ENCODE peak calls at places on chromosomes 4 and X, in five cellular contexts. One of them, this sample, is unnamed.

GRCh38 chr4:133320576-133321170 is 171.6 kb downstream of the PCDH10 start:
- DNase-seq in left lung: no peak
- DNase-seq in caudate nucleus: no peak
- DNase-seq in mesenchymal stem cell: peak; percentile 50
- DNase-seq in pancreas: no peak
- DNase-seq in this sample: no peak

GRCh38 chrX:139758250-139758649 is 50.3 kb upstream of the MCF2 start:
- DNase-seq in left lung: no peak
- DNase-seq in caudate nucleus: no peak
- DNase-seq in mesenchymal stem cell: no peak
- DNase-seq in pancreas: no peak
- DNase-seq in this sample: no peak

GRCh38 chr4:40845136-40845910 is 95.6 kb downstream of the NSUN7 start:
- DNase-seq in left lung: no peak
- DNase-seq in caudate nucleus: peak; percentile 18
- DNase-seq in mesenchymal stem cell: no peak
- DNase-seq in pancreas: no peak
- DNase-seq in this sample: no peak

GRCh38 chr4:7403001-7403400 is 31.7 kb downstream of the PSAPL1 start:
- DNase-seq in left lung: no peak
- DNase-seq in caudate nucleus: no peak
- DNase-seq in mesenchymal stem cell: no peak
- DNase-seq in pancreas: no peak
- DNase-seq in this sample: peak; percentile 24

GRCh38 chr4:155953151-155954117 is at the start of gene CTSO:
- DNase-seq in left lung: peak; percentile 92
- DNase-seq in caudate nucleus: peak; percentile 61
- DNase-seq in mesenchymal stem cell: peak; percentile 87
- DNase-seq in pancreas: peak; percentile 73
- DNase-seq in this sample: no peak

GRCh38 chrX:67587946-67588624 is 44.3 kb downstream of the AR start:
- DNase-seq in left lung: no peak
- DNase-seq in caudate nucleus: no peak
- DNase-seq in mesenchymal stem cell: no peak
- DNase-seq in pancreas: no peak
- DNase-seq in this sample: no peak

GRCh38 chrX:71626576-71626975 is 8.3 kb upstream of the CXCR3 start:
- DNase-seq in left lung: no peak
- DNase-seq in caudate nucleus: no peak
- DNase-seq in mesenchymal stem cell: no peak
- DNase-seq in pancreas: no peak
- DNase-seq in this sample: no peak

GRCh38 chr4:12672320-12672719 is 811.8 kb downstream of the RAB28 start:
- DNase-seq in left lung: no peak
- DNase-seq in caudate nucleus: no peak
- DNase-seq in mesenchymal stem cell: no peak
- DNase-seq in pancreas: no peak
- DNase-seq in this sample: no peak

GRCh38 chr4:118354913-118355312 is 2.1 kb upstream of the PRSS12 start:
- DNase-seq in left lung: no peak
- DNase-seq in caudate nucleus: no peak
- DNase-seq in mesenchymal stem cell: no peak
- DNase-seq in pancreas: no peak
- DNase-seq in this sample: no peak

GRCh38 chr4:113499696-113500095 is 261.8 kb downstream of the CAMK2D start:
- DNase-seq in left lung: no peak
- DNase-seq in caudate nucleus: no peak
- DNase-seq in mesenchymal stem cell: peak; percentile 73
- DNase-seq in pancreas: no peak
- DNase-seq in this sample: no peak

GRCh38 chr4:138953962-138954371 is 61.6 kb upstream of the NOCT start:
- DNase-seq in left lung: no peak
- DNase-seq in caudate nucleus: no peak
- DNase-seq in mesenchymal stem cell: peak; percentile 80
- DNase-seq in pancreas: no peak
- DNase-seq in this sample: no peak
- H3K27ac ChIP-seq in left lung: peak overlapping the region; percentile 28
- H3K27ac ChIP-seq in caudate nucleus: no peak overlapping the region
- H3K27ac ChIP-seq in mesenchymal stem cell: peak overlapping the region; percentile 17
- H3K27ac ChIP-seq in pancreas: peak overlapping the region; percentile 28
- H3K27ac ChIP-seq in this sample: no peak overlapping the region

GRCh38 chrX:65673857-65674350 is 6.5 kb downstream of the MSN start:
- DNase-seq in left lung: no peak
- DNase-seq in caudate nucleus: no peak
- DNase-seq in mesenchymal stem cell: no peak
- DNase-seq in pancreas: no peak
- DNase-seq in this sample: no peak
- H3K27ac ChIP-seq in left lung: peak overlapping the region; percentile 93
- H3K27ac ChIP-seq in caudate nucleus: peak overlapping the region; percentile 36
- H3K27ac ChIP-seq in mesenchymal stem cell: no peak overlapping the region
- H3K27ac ChIP-seq in pancreas: no peak overlapping the region
- H3K27ac ChIP-seq in this sample: peak overlapping the region; percentile 96

GRCh38 chr4:102519925-102520324 is 18.8 kb downstream of the NFKB1 start:
- DNase-seq in left lung: no peak
- DNase-seq in caudate nucleus: no peak
- DNase-seq in mesenchymal stem cell: no peak
- DNase-seq in pancreas: no peak
- DNase-seq in this sample: no peak

GRCh38 chr4:102514298-102514964 is 13.3 kb downstream of the NFKB1 start:
- DNase-seq in left lung: no peak
- DNase-seq in caudate nucleus: no peak
- DNase-seq in mesenchymal stem cell: no peak
- DNase-seq in pancreas: no peak
- DNase-seq in this sample: no peak

GRCh38 chr4:102518703-102519131 is 17.6 kb downstream of the NFKB1 start:
- DNase-seq in left lung: no peak
- DNase-seq in caudate nucleus: no peak
- DNase-seq in mesenchymal stem cell: no peak
- DNase-seq in pancreas: no peak
- DNase-seq in this sample: no peak

GRCh38 chr4:102521570-102522553 is 20.7 kb downstream of the NFKB1 start:
- DNase-seq in left lung: no peak
- DNase-seq in caudate nucleus: no peak
- DNase-seq in mesenchymal stem cell: no peak
- DNase-seq in pancreas: no peak
- DNase-seq in this sample: no peak

GRCh38 chr4:102517753-102518152 is 16.6 kb downstream of the NFKB1 start:
- DNase-seq in left lung: no peak
- DNase-seq in caudate nucleus: no peak
- DNase-seq in mesenchymal stem cell: no peak
- DNase-seq in pancreas: no peak
- DNase-seq in this sample: no peak
- H3K27ac ChIP-seq in left lung: no peak overlapping the region
- H3K27ac ChIP-seq in caudate nucleus: no peak overlapping the region
- H3K27ac ChIP-seq in mesenchymal stem cell: no peak overlapping the region
- H3K27ac ChIP-seq in pancreas: no peak overlapping the region
- H3K27ac ChIP-seq in this sample: no peak overlapping the region

GRCh38 chr4:184514121-184514988 is 40.0 kb upstream of the IRF2 start:
- DNase-seq in left lung: peak; percentile 88
- DNase-seq in caudate nucleus: peak; percentile 19
- DNase-seq in mesenchymal stem cell: peak; percentile 85
- DNase-seq in pancreas: no peak
- DNase-seq in this sample: no peak
- H3K27ac ChIP-seq in left lung: peak overlapping the region; percentile 79
- H3K27ac ChIP-seq in caudate nucleus: peak overlapping the region; percentile 84
- H3K27ac ChIP-seq in mesenchymal stem cell: peak overlapping the region; percentile 28
- H3K27ac ChIP-seq in pancreas: no peak overlapping the region
- H3K27ac ChIP-seq in this sample: no peak overlapping the region

GRCh38 chr4:90198086-90198847 is 71.1 kb downstream of the CCSER1 start:
- DNase-seq in left lung: no peak
- DNase-seq in caudate nucleus: no peak
- DNase-seq in mesenchymal stem cell: no peak
- DNase-seq in pancreas: no peak
- DNase-seq in this sample: no peak
- H3K27ac ChIP-seq in left lung: no peak overlapping the region
- H3K27ac ChIP-seq in caudate nucleus: no peak overlapping the region
- H3K27ac ChIP-seq in mesenchymal stem cell: no peak overlapping the region
- H3K27ac ChIP-seq in pancreas: no peak overlapping the region
- H3K27ac ChIP-seq in this sample: no peak overlapping the region

DNA sequence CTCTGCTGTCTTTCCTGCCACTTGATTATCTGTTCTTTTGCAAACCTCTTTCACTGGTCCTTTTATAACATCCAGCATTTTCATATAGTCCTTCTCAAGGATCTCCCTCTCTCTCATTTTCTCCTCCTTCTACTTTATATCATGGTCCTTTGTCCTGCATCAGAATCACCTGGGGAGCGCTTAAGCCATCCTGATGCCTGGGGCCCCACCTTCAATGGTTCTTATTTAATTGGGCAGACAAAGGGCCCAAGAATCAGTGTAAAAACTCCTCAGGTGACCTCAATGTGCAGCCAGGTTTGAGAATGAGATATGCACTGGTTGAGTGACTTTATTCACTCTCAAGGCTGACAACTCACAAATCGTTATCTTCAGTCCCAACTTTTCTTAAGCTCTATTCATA is 283.9 kb downstream of the UNC5C start:
- DNase-seq in left lung: no peak
- DNase-seq in caudate nucleus: no peak
- DNase-seq in mesenchymal stem cell: no peak
- DNase-seq in pancreas: no peak
- DNase-seq in this sample: no peak
- H3K27ac ChIP-seq in left lung: no peak overlapping the region
- H3K27ac ChIP-seq in caudate nucleus: peak overlapping the region; percentile 76
- H3K27ac ChIP-seq in mesenchymal stem cell: no peak overlapping the region
- H3K27ac ChIP-seq in pancreas: no peak overlapping the region
- H3K27ac ChIP-seq in this sample: no peak overlapping the region

GRCh38 chr4:108622828-108623227 is 2.5 kb downstream of the RPL34 start:
- DNase-seq in left lung: no peak
- DNase-seq in caudate nucleus: no peak
- DNase-seq in mesenchymal stem cell: no peak
- DNase-seq in pancreas: no peak
- DNase-seq in this sample: no peak

GRCh38 chr4:108620933-108621905 is 843 bp downstream of the RPL34 start:
- DNase-seq in left lung: no peak
- DNase-seq in caudate nucleus: no peak
- DNase-seq in mesenchymal stem cell: peak; percentile 24
- DNase-seq in pancreas: no peak
- DNase-seq in this sample: no peak

GRCh38 chr4:108620101-108620932 is at the start of gene RPL34:
- DNase-seq in left lung: peak; percentile 98
- DNase-seq in caudate nucleus: peak; percentile 96
- DNase-seq in mesenchymal stem cell: peak; percentile 99
- DNase-seq in pancreas: peak; percentile 92
- DNase-seq in this sample: peak; percentile 93

GRCh38 chr4:108622022-108622421 is 1.6 kb downstream of the RPL34 start:
- DNase-seq in left lung: no peak
- DNase-seq in caudate nucleus: no peak
- DNase-seq in mesenchymal stem cell: no peak
- DNase-seq in pancreas: no peak
- DNase-seq in this sample: no peak

DNA sequence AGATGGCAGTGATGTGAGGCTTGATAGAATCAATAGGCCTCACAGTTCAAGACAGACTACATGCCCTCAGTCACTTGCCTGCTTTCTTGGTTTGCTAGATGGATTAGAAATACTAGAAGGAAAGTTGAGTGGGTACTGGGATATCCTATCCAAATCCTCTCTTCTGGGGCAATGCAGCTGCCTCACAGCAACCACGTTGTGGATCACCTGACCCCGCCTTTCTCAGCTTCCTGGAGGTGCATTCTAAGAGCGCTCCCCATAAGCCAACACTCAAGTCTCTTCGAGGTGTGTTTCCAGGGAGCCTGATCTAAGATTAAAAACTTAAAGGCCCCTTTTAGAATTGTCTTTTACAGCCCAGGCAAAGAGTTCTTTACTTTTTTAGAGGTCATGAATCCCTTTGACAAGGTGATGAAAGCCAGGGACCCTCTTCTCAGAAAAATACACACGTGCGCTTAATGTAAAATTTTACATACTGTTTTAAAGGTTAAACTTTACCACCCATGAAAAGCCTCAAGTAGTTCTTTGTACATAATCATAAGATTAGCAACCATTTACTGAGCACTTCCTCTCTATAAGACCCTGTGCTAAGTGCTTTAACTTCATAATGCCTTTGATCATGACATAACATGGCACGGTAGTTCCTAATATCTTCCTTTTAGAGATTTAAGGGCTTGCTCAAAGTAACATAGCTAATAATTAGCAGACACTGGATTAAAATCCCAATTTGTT is 840 bp upstream of the RPL34 start:
- DNase-seq in left lung: no peak
- DNase-seq in caudate nucleus: no peak
- DNase-seq in mesenchymal stem cell: no peak
- DNase-seq in pancreas: no peak
- DNase-seq in this sample: no peak
- H3K27ac ChIP-seq in left lung: peak overlapping the region; percentile 82
- H3K27ac ChIP-seq in caudate nucleus: peak overlapping the region; percentile 74
- H3K27ac ChIP-seq in mesenchymal stem cell: no peak overlapping the region
- H3K27ac ChIP-seq in pancreas: peak overlapping the region; percentile 91
- H3K27ac ChIP-seq in this sample: no peak overlapping the region

DNA sequence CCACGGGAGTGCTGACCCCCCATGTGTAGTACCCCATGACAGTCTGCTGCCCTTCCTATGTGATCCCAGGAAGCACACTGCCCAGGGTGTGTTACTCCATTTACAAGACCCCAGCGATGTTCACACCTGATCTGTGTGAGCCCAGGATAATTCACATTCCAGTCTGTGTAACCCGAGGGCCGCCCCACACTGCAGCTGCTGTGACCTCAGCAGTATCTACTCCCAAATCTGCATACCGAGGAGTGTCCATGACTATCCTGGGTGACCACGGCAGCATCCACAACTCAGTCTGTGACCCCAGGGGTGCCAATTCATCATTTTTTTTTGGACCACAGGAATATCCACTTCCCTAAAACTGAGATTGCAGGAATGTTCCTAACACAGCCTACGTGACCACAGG is 7.8 kb upstream of the GLOD5 start:
- DNase-seq in left lung: no peak
- DNase-seq in caudate nucleus: no peak
- DNase-seq in mesenchymal stem cell: no peak
- DNase-seq in pancreas: no peak
- DNase-seq in this sample: no peak
- H3K27ac ChIP-seq in left lung: no peak overlapping the region
- H3K27ac ChIP-seq in caudate nucleus: no peak overlapping the region
- H3K27ac ChIP-seq in mesenchymal stem cell: no peak overlapping the region
- H3K27ac ChIP-seq in pancreas: no peak overlapping the region
- H3K27ac ChIP-seq in this sample: no peak overlapping the region